ENCODE peak calls at places on chromosomes 3 and 15, in four cellular contexts. W is A549, H is cardiac fibroblast, S is K562. B is an unnamed sample.

GRCh38 chr15:69591905-69592508 is 139.4 kb downstream of the RPLP1 start:
- DNase-seq in W (peak), H (no peak), S (no peak), B (no peak)

GRCh38 chr15:31607656-31608055 is 281.0 kb downstream of the KLF13 start:
- DNase-seq in W (no peak), H (no peak), S (no peak), B (peak)

GRCh38 chr15:25810631-25811077 is 52.5 kb downstream of the ATP10A start:
- DNase-seq in W (no peak), H (no peak), S (no peak), B (no peak)

GRCh38 chr3:184523825-184524615 is 37.6 kb upstream of the EPHB3 start:
- DNase-seq in W (peak), H (peak), S (no peak), B (peak)

GRCh38 chr3:156859578-156859977 is 33.4 kb downstream of the LEKR1 start:
- DNase-seq in W (no peak), H (no peak), S (no peak), B (no peak)

GRCh38 chr3:42697326-42698051 is 5.1 kb downstream of the HHATL start:
- DNase-seq in W (no peak), H (no peak), S (no peak), B (no peak)

GRCh38 chr3:11581237-11582122 is 62.2 kb downstream of the VGLL4 start:
- DNase-seq in W (no peak), H (no peak), S (no peak), B (no peak)

GRCh38 chr15:90960316-90961091 is 5.8 kb downstream of the RCCD1 start:
- DNase-seq in W (no peak), H (no peak), S (no peak), B (peak)

GRCh38 chr3:172229462-172229861 is 190.1 kb downstream of the FNDC3B start:
- DNase-seq in W (no peak), H (no peak), S (no peak), B (no peak)

GRCh38 chr3:128786434-128787020 is 60.5 kb downstream of the RAB7A start:
- DNase-seq in W (no peak), H (peak), S (no peak), B (peak)

GRCh38 chr15:62957130-62957529 is 85.4 kb upstream of the TPM1 start:
- DNase-seq in W (no peak), H (no peak), S (no peak), B (peak)

GRCh38 chr3:72329354-72329753 is 518.9 kb downstream of the SHQ1 start:
- DNase-seq in W (no peak), H (peak), S (no peak), B (no peak)

GRCh38 chr15:41018534-41018933 is 65.3 kb downstream of the CHAC1 start:
- DNase-seq in W (peak), H (peak), S (no peak), B (peak)

GRCh38 chr3:127354761-127355160 is 66.9 kb upstream of the PRR20G start:
- DNase-seq in W (no peak), H (no peak), S (no peak), B (no peak)

GRCh38 chr3:185637388-185637787 is 51.3 kb downstream of the SENP2 start:
- DNase-seq in W (no peak), H (no peak), S (no peak), B (no peak)

GRCh38 chr15:90201150-90201943 is at the start of gene SEMA4B:
- DNase-seq in W (peak), H (peak), S (peak), B (no peak)

GRCh38 chr3:155581579-155581978 is 163.3 kb downstream of the PLCH1 start:
- DNase-seq in W (no peak), H (no peak), S (no peak), B (no peak)

GRCh38 chr3:190120161-190121060 is at the start of gene P3H2:
- DNase-seq in W (peak), H (peak), S (no peak), B (peak)

GRCh38 chr3:127867986-127868385 is 45.7 kb upstream of the MGLL start:
- DNase-seq in W (no peak), H (no peak), S (no peak), B (peak)

GRCh38 chr3:4744405-4745239 is 234.6 kb upstream of the BHLHE40 start:
- DNase-seq in W (peak), H (peak), S (no peak), B (peak)

DNA sequence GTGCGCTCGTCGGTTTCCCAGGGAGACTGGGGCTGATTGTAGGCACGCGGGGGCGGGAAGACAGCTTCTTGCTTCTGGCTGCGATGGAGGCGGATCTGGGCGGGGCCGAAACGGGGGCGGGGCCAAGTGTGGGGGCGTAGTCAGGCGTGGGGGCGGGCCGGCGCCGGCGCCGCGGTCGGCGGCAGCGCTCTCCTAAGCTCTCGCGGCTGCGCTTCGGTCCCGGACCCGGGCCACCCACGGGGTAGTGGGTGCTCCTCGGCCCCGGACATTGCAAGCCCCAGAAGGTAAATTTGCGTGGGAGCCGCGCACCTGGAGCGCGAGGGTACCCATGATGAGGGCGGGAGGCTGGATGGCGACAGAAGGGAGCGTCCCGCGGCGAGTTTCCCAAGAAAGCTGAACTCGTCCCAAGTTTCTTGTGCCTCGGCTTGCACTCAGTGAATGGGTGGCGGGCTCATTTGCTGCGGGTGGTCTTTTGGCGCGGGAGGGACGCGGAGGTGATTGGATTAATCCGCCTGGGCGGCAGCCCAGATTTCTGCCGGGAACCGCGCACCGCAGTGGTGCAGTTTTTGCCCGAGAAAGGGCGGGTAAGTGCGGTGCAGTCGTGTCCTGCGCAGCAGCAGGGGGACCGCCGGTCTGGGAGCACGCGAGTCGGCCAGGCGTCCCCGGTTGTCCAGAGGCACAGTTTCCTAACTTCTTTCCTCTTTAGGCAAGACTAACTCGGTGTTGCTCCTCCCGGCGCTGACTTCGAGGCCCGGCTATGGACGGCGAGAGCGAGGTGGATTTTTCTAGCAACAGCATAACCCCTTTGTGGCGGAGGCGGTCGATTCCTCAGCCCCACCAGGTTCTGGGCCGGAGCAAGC is at the start of gene ARHGEF26:
- DNase-seq in W (peak), H (peak), S (peak), B (peak)
- TF ChIP-seq CTCF in W (no peak), H (no peak), S (no peak), B (no peak)

GRCh38 chr15:79094611-79095021 is 4.0 kb upstream of the RASGRF1 start:
- DNase-seq in W (no peak), H (no peak), S (no peak), B (no peak)
- H3K4me3 ChIP-seq in W (no peak), H (no peak), S (no peak), B (no peak)

DNA sequence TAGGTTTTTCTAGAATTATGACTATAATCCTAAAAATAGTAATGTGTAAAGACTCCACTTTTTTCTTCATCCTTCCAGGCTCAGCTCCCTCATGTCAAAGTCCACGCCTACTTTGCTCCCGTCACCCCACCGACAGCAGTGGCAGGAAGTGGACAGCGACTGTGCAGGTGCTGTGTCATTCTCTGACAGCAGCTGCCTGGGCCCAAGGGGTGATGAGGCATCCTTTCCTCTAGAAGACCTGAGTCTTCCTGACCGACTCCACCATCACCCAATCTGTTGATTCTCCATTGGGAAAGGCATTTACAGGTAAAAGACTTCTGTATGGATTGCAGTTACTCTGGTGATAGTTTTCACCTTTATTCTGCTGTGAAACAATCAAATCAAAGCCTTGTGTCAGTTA is 54.8 kb downstream of the UBP1 start:
- DNase-seq in W (peak), H (no peak), S (peak), B (no peak)
- TF ChIP-seq CTCF in W (no peak), H (no peak), S (no peak), B (no peak)

GRCh38 chr15:34754171-34754580 is 622 bp downstream of the GJD2 start:
- DNase-seq in W (no peak), H (no peak), S (no peak), B (no peak)

GRCh38 chr15:34753236-34753894 is 1.4 kb downstream of the GJD2 start:
- DNase-seq in W (peak), H (peak), S (peak), B (peak)

GRCh38 chr15:34754674-34755418 is at the start of gene GJD2:
- DNase-seq in W (no peak), H (no peak), S (peak), B (no peak)

GRCh38 chr15:34757262-34757661 is 2.5 kb upstream of the GJD2 start:
- DNase-seq in W (no peak), H (no peak), S (no peak), B (no peak)

DNA sequence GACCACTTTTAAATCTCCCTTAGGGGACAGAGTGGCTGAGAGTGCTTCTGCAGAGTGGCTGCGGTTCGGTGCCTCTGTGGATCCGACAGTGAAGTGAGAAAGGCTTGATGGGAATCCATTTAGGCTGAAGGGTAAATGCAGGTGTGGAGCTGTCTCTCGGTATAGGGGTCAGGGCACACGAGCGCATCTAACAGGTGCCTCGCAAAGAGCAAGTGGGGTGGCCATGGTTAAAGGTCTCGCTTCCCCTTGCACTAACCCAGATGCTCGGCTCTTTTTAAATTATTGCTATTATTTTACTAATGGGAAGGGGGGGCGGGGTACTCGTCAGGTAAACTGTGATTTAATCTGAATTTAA is 598 bp upstream of the GJD2 start:
- DNase-seq in W (no peak), H (no peak), S (no peak), B (no peak)
- H3K4me3 ChIP-seq in W (peak), H (no peak), S (no peak), B (no peak)

GRCh38 chr3:62558549-62559112 is 185.3 kb upstream of the FEZF2 start:
- DNase-seq in W (peak), H (peak), S (peak), B (no peak)

GRCh38 chr3:62557983-62558382 is 184.6 kb upstream of the FEZF2 start:
- DNase-seq in W (no peak), H (no peak), S (no peak), B (no peak)

GRCh38 chr3:62562017-62562416 is 188.7 kb upstream of the FEZF2 start:
- DNase-seq in W (no peak), H (peak), S (no peak), B (peak)

GRCh38 chr3:62557450-62557849 is 184.1 kb upstream of the FEZF2 start:
- DNase-seq in W (no peak), H (no peak), S (no peak), B (no peak)

GRCh38 chr3:62559831-62560445 is 186.6 kb upstream of the FEZF2 start:
- DNase-seq in W (peak), H (peak), S (no peak), B (peak)
- TF ChIP-seq CTCF in W (peak), H (peak), S (peak), B (peak)

DNA sequence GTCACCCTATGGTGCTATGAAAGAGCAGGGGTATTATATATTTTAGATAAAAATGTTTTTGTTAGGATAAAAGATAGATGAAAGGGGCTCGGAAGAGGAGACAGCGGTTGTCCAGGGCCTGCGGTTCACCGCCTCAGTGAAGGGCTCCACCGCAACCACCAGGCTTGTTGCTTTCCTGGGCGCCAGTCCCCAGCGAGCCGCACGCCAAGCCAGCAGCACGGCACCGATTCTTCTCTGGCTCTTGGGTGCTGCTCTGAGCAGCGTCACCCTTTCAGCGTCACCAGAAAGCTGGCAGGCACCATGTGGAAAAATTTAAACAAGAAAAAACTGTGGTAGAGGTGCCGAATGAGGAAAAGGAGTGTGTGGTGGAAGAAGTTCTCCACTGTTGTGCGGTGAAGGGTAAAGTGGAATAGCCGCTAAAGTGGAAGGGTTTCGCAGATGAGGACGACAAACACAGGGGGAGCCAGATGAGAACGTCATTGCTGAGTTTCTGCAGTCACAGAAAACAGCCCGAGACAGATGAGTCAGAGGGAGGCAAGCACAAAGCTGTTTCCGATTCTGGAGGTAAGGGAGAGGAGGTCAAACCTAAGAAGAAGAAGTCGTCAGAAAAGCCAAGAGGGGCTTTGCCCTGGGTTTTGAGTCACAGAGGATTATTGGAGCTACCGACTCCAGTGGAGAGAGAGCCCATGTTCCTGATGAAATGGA is 569.2 kb downstream of the ZBBX start:
- DNase-seq in W (no peak), H (no peak), S (no peak), B (no peak)
- H3K4me3 ChIP-seq in W (no peak), H (no peak), S (no peak), B (no peak)